ENCODE peak calls at places on chromosomes 2 and 18, in seven cellular contexts. Q, A, X, I, M, R and C are unnamed samples. For H3K27me3, the result is how much of the 10 kb centered on the place peaks cover.

GRCh38 chr2:172480301-172481218 is 53.2 kb downstream of the ITGA6 start:
- DNase-seq in Q (no peak), A (no peak), X (no peak), I (no peak), M (peak), R (no peak), C (no peak)

GRCh38 chr2:173631123-173631450 is 276.4 kb downstream of the CDCA7 start:
- DNase-seq in Q (no peak), A (no peak), X (no peak), I (no peak), M (no peak), R (no peak), C (no peak)

GRCh38 chr2:235112365-235112764 is 160.5 kb downstream of the SH3BP4 start:
- DNase-seq in Q (no peak), A (no peak), X (no peak), I (no peak), M (no peak), R (no peak), C (no peak)

GRCh38 chr2:121297217-121297830 is 12.3 kb upstream of the TFCP2L1 start:
- DNase-seq in Q (peak), A (peak), X (peak), I (peak), M (peak), R (peak), C (peak)

GRCh38 chr2:30444283-30444682 is 2.8 kb upstream of the LCLAT1 start:
- DNase-seq in Q (no peak), A (no peak), X (no peak), I (no peak), M (no peak), R (no peak), C (peak)

GRCh38 chr2:236882931-236883330 is 202.8 kb upstream of the COPS8 start:
- DNase-seq in Q (no peak), A (no peak), X (no peak), I (no peak), M (no peak), R (no peak), C (no peak)

GRCh38 chr18:44693030-44693784 is 12.5 kb downstream of the SETBP1 start:
- DNase-seq in Q (no peak), A (no peak), X (no peak), I (no peak), M (no peak), R (no peak), C (no peak)

GRCh38 chr2:230158468-230158867 is 61.3 kb downstream of the SP110 start:
- DNase-seq in Q (no peak), A (peak), X (no peak), I (no peak), M (peak), R (no peak), C (no peak)

GRCh38 chr2:24021122-24021998 is 11.5 kb downstream of the MFSD2B start:
- DNase-seq in Q (peak), A (peak), X (no peak), I (peak), M (peak), R (no peak), C (peak)

GRCh38 chr2:16002144-16002543 is 61.8 kb downstream of the MYCN start:
- DNase-seq in Q (no peak), A (no peak), X (no peak), I (no peak), M (no peak), R (no peak), C (no peak)

GRCh38 chr2:240479111-240479501 is 43.6 kb downstream of the GPC1 start:
- DNase-seq in Q (no peak), A (no peak), X (no peak), I (peak), M (no peak), R (no peak), C (no peak)

GRCh38 chr2:38528008-38528442 is 74.7 kb downstream of the HNRNPLL start:
- DNase-seq in Q (peak), A (peak), X (no peak), I (peak), M (peak), R (no peak), C (peak)

GRCh38 chr2:241618296-241618805 is 18.6 kb downstream of the THAP4 start:
- DNase-seq in Q (no peak), A (no peak), X (no peak), I (no peak), M (no peak), R (no peak), C (no peak)

GRCh38 chr2:240705204-240705781 is 13.6 kb downstream of the AQP12A start:
- DNase-seq in Q (no peak), A (no peak), X (no peak), I (no peak), M (no peak), R (no peak), C (no peak)

GRCh38 chr18:55264108-55264507 is 304.8 kb upstream of the CCDC68 start:
- DNase-seq in Q (peak), A (no peak), X (no peak), I (no peak), M (no peak), R (no peak), C (no peak)

GRCh38 chr2:219965287-219965870 is 337.9 kb downstream of the SLC4A3 start:
- DNase-seq in Q (peak), A (no peak), X (no peak), I (no peak), M (no peak), R (no peak), C (no peak)
- H3K27ac ChIP-seq in Q (peak), A (no peak), X (no peak), I (no peak), M (no peak), R (no peak), C (no peak)

GRCh38 chr2:56184500-56184996 is 758 bp downstream of the CCDC85A start:
- DNase-seq in Q (peak), A (peak), X (no peak), I (no peak), M (no peak), R (no peak), C (no peak)
- H3K27me3 ChIP-seq in Q (half or more), A (under half), X (under half), I (under half), M (under half), R (under half), C (under half)

GRCh38 chr18:908631-909621 is 4.3 kb downstream of the ADCYAP1 start:
- DNase-seq in Q (peak), A (no peak), X (no peak), I (peak), M (no peak), R (no peak), C (no peak)
- TF ChIP-seq REST in Q (no peak), A (no peak), X (no peak), I (no peak), M (no peak), R (no peak), C (no peak)

DNA sequence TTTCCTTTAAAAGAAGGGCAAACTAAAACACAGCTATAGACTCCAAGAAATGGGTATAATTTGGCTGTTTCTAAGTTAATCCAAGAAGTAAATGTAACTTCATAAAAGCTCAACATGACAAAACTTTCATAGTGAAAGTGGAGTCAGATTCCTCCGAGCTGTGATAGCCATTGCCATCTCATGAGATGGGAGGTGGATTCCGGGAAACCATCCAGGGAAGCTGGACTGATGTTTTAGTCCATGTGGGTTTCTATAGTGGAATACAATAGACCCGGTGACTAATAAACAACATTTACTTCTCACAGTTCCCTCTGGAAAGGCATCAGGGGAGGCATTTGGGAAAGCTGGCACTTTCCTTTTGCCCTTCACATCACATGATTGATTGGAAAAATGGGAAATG is 10.0 kb upstream of the LAPTM4A start:
- DNase-seq in Q (no peak), A (no peak), X (no peak), I (no peak), M (no peak), R (no peak), C (no peak)
- H3K27ac ChIP-seq in Q (no peak), A (no peak), X (no peak), I (no peak), M (no peak), R (no peak), C (no peak)

GRCh38 chr2:161418715-161419337 is 2.7 kb downstream of the TBR1 start:
- DNase-seq in Q (peak), A (no peak), X (no peak), I (peak), M (no peak), R (no peak), C (peak)

GRCh38 chr2:161418275-161418714 is 2.2 kb downstream of the TBR1 start:
- DNase-seq in Q (peak), A (no peak), X (no peak), I (no peak), M (no peak), R (no peak), C (no peak)

GRCh38 chr2:161420406-161421025 is 4.4 kb downstream of the TBR1 start:
- DNase-seq in Q (no peak), A (no peak), X (no peak), I (no peak), M (no peak), R (no peak), C (no peak)

GRCh38 chr2:161417428-161418274 is 1.6 kb downstream of the TBR1 start:
- DNase-seq in Q (no peak), A (no peak), X (no peak), I (no peak), M (no peak), R (no peak), C (no peak)

DNA sequence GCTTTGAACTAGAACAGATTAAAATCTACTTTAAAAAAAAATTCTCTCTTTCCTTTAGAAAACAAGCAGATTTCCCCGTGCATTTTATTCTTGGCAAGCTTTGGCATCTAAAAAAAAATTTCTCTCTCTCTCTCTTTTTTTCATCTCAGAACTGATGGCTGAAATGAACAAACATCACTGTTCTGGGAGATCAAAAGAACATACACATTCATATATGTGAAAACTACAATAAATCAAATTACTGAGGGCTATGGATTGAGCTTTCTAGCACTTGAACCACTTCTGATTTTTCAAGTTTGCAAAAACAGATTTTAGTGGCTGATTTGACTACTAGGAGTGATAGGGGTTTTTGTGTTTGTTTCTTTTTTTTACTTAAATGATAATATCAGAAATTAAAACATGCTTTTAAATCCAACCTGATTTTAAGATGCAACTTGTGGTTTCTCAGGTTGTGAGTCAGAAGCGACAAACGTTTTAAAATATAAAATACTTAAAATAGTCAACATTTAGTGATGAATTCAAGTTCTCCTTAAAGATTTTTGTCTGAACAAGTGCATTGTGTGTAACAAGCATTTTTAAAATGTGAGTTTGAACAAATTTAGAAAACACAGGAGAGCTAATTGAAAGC is 3.4 kb downstream of the TBR1 start:
- DNase-seq in Q (no peak), A (no peak), X (no peak), I (no peak), M (no peak), R (no peak), C (no peak)
- H3K27me3 ChIP-seq in Q (half or more), A (half or more), X (under half), I (half or more), M (half or more), R (under half), C (half or more)

DNA sequence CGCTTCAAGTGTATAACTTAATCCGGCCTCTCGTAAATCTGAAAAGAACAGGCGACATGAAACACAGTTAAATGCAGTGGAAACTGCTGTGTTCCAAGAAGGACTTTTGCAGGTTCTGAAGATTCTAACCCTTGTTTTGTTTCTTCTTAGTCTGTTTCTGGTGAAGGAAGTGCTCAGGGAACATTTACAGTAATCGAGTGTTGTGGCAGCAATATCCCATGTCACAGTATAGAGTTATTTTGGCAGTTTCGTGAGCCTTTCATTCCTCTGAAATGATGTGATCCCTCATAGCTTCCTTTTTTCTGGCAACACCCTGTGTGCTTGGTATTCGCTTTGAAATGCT is 2.7 kb downstream of the CRIM1 start:
- DNase-seq in Q (no peak), A (no peak), X (no peak), I (no peak), M (no peak), R (no peak), C (no peak)
- TF ChIP-seq REST in Q (no peak), A (no peak), X (no peak), I (no peak), M (no peak), R (no peak), C (no peak)

DNA sequence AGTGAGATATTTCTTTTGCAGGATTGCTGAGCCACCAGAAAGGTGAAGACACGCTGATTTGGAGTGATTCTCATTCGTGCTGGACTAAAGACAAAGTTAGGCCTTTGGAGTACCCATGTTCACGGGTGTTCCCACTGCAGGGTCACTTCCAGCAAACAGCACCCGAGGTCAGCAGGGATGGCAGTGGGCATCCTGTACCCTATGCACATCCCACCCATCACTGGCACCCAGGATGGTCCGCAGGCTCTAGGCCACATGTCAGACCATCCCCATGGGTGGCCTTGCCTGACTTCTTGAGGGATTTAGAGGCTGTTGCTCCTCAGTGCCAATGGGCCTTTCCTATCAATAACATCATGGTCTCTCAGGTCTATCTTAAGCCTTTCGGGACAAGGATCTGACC is 39.3 kb upstream of the TMEM17 start:
- DNase-seq in Q (no peak), A (no peak), X (no peak), I (no peak), M (no peak), R (no peak), C (no peak)
- H3K27ac ChIP-seq in Q (no peak), A (no peak), X (no peak), I (no peak), M (no peak), R (no peak), C (no peak)